ENCODE peak calls at places on chromosomes 7 and 10, in six cellular contexts. T is T-cell, Y is progenitor cell of endocrine pancreas, Z is Caki2, O is GM23248, V is right lobe of liver. N is an unnamed sample.

GRCh38 chr10:61486738-61487396 is 33.7 kb upstream of the TMEM26 start:
- DNase-seq in T (no peak), V (no peak), O (peak; percentile 19), Y (no peak), Z (no peak), N (no peak)

GRCh38 chr10:42973870-42974692 is 102.8 kb upstream of the RET start:
- DNase-seq in O (no peak), V (peak; percentile 23), Y (no peak), Z (no peak), T (no peak), N (no peak)

GRCh38 chr7:88789480-88790064 is 6.0 kb downstream of the TEX47 start:
- DNase-seq in Y (no peak), O (peak; percentile 42), T (no peak), V (no peak), Z (peak; percentile 8), N (no peak)

GRCh38 chr7:24574365-24574764 is 1.1 kb downstream of the PALS2 start:
- DNase-seq in Y (no peak), T (no peak), V (no peak), O (no peak), Z (no peak), N (no peak)

GRCh38 chr10:121823993-121824463 is 103.8 kb downstream of the ATE1 start:
- DNase-seq in V (no peak), Z (peak; percentile 58), Y (no peak), T (no peak), O (peak; percentile 70), N (no peak)

GRCh38 chr10:130401860-130402765 is 265.9 kb downstream of the GLRX3 start:
- DNase-seq in T (no peak), V (no peak), O (no peak), Y (no peak), Z (no peak), N (no peak)

GRCh38 chr7:155815332-155816191 is 3.3 kb upstream of the SHH start:
- DNase-seq in O (peak; percentile 69), Z (peak; percentile 59), Y (peak; percentile 73), V (peak; percentile 80), T (peak; percentile 51), N (no peak)

GRCh38 chr7:4893929-4894475 is 10.5 kb upstream of the RADIL start:
- DNase-seq in Z (no peak), O (no peak), Y (no peak), T (no peak), V (no peak), N (no peak)

GRCh38 chr10:110568055-110568735 is 700 bp downstream of the SMC3 start:
- DNase-seq in O (peak; percentile 65), T (peak; percentile 52), Z (no peak), Y (no peak), V (no peak), N (no peak)

GRCh38 chr10:11478807-11479206 is 132.6 kb downstream of the USP6NL start:
- DNase-seq in T (no peak), O (no peak), Z (no peak), V (no peak), Y (no peak), N (no peak)

GRCh38 chr10:114541081-114541833 is 116.8 kb downstream of the ABLIM1 start:
- DNase-seq in V (no peak), Y (no peak), T (peak; percentile 76), O (peak; percentile 85), Z (no peak), N (no peak)

GRCh38 chr7:29991937-29992336 is 2.3 kb upstream of the SCRN1 start:
- DNase-seq in T (no peak), O (no peak), Z (no peak), Y (no peak), V (no peak), N (no peak)